ENCODE peak calls at places on chromosome 15, in five cellular contexts. N is mesenchymal stem cell, R is HCT116, Q is neural progenitor cell, Y is GM23338. I is an unnamed sample.
A peak's percentile ranks its signal among the peaks of the same experiment; 100 is the strongest.

GRCh38 chr15:68528891-68529290 is 49.9 kb upstream of the CORO2B start:
- DNase-seq in R (no peak), Y (no peak), N (no peak), Q (no peak), I (no peak)

GRCh38 chr15:45179221-45179985 is 8.4 kb downstream of the SHF start:
- DNase-seq in Y (peak; percentile 84), N (no peak), Q (peak; percentile 57), R (peak; percentile 60), I (no peak)

GRCh38 chr15:50698101-50698500 is 11.5 kb upstream of the TRPM7 start:
- DNase-seq in Y (no peak), Q (no peak), R (no peak), N (no peak), I (no peak)

GRCh38 chr15:87755226-87755625 is 501.3 kb downstream of the NTRK3 start:
- DNase-seq in N (peak; percentile 22), Q (no peak), Y (no peak), R (no peak), I (no peak)

GRCh38 chr15:68493629-68494028 is 61.7 kb upstream of the ITGA11 start:
- DNase-seq in Q (no peak), N (no peak), R (no peak), Y (no peak), I (no peak)

GRCh38 chr15:91252322-91252721 is 152.3 kb downstream of the SV2B start:
- DNase-seq in Y (no peak), R (no peak), Q (no peak), N (no peak), I (no peak)

GRCh38 chr15:90561344-90562244 is 31.9 kb downstream of the CRTC3 start:
- DNase-seq in N (peak; percentile 37), R (no peak), Q (no peak), Y (no peak), I (no peak)

GRCh38 chr15:94083467-94083991 is 147.8 kb upstream of the MCTP2 start:
- DNase-seq in Y (no peak), N (peak; percentile 88), R (no peak), Q (no peak), I (peak; percentile 45)

GRCh38 chr15:87777054-87777498 is 479.5 kb downstream of the NTRK3 start:
- DNase-seq in Q (no peak), Y (no peak), N (peak; percentile 91), R (no peak), I (no peak)

GRCh38 chr15:79257454-79257853 is 25.1 kb upstream of the ANKRD34C start:
- DNase-seq in N (no peak), Y (no peak), Q (no peak), R (no peak), I (no peak)

GRCh38 chr15:60077581-60078359 is 73.7 kb downstream of the FOXB1 start:
- DNase-seq in N (no peak), R (no peak), Q (peak; percentile 19), Y (peak; percentile 28), I (no peak)

GRCh38 chr15:31389576-31389975 is 62.9 kb downstream of the KLF13 start:
- DNase-seq in R (no peak), Q (no peak), N (no peak), Y (no peak), I (no peak)

GRCh38 chr15:51623386-51623938 is 891 bp upstream of the DMXL2 start:
- DNase-seq in Q (no peak), Y (no peak), R (no peak), N (no peak), I (no peak)

GRCh38 chr15:29170496-29170895 is 99.1 kb downstream of the NSMCE3 start:
- DNase-seq in Y (peak; percentile 7), Q (no peak), R (no peak), N (no peak), I (no peak)

GRCh38 chr15:88021601-88022000 is 234.9 kb downstream of the NTRK3 start:
- DNase-seq in R (no peak), N (no peak), Y (no peak), Q (no peak), I (no peak)

GRCh38 chr15:31606261-31606669 is 279.6 kb downstream of the KLF13 start:
- DNase-seq in N (peak; percentile 29), Y (no peak), Q (no peak), R (no peak), I (no peak)

GRCh38 chr15:70339551-70340517 is 242.1 kb upstream of the TLE3 start:
- DNase-seq in Y (no peak), Q (no peak), R (no peak), N (peak; percentile 97), I (no peak)

GRCh38 chr15:91660174-91660649 is 193.3 kb upstream of the SLCO3A1 start:
- DNase-seq in Q (no peak), N (no peak), Y (peak; percentile 44), R (no peak), I (no peak)

GRCh38 chr15:66802087-66803001 is 100.3 kb downstream of the SMAD6 start:
- DNase-seq in Y (no peak), R (no peak), N (peak; percentile 75), Q (no peak), I (peak; percentile 53)

GRCh38 chr15:31263751-31264533 is 62.7 kb upstream of the KLF13 start:
- DNase-seq in R (no peak), N (no peak), Q (peak; percentile 1), Y (no peak), I (no peak)

DNA sequence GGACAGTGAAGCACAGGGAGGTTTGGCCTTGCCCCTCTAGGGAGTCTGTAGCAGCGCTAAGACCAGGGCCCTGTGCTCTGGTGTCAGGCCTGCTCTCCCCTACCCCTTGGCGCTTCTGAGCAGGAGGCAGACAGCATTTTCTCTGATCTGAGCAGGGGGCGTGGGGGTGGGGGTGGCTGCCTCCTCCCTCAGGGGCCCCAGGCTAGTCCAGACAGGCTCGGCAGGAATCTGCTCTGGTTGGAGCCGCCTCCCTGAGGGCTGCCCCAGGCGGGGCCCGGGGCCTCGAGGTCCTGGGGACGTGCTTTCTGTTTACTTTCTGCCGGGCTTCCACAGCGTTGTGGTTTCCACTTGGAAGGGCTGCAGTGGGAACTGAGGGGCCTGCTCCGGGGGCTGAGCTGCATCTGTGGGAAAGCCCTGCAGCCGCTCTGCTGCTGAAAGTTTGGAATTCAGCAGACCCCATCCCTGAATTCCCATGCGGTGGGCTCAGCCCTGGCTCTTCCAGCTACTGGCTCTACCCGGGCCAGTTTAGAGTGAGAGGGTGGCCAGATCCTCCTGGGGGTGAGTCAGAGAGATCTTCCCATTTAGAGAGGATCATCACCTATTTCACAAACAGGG is 105.4 kb downstream of the LINGO1 start:
- DNase-seq in Q (peak; percentile 63), N (peak; percentile 93), Y (peak; percentile 39), R (no peak), I (no peak)
- H3K4me3 ChIP-seq in Q (no peak overlapping the region), N (no peak overlapping the region), Y (no peak overlapping the region), R (no peak overlapping the region), I (peak overlapping the region; percentile 38)

DNA sequence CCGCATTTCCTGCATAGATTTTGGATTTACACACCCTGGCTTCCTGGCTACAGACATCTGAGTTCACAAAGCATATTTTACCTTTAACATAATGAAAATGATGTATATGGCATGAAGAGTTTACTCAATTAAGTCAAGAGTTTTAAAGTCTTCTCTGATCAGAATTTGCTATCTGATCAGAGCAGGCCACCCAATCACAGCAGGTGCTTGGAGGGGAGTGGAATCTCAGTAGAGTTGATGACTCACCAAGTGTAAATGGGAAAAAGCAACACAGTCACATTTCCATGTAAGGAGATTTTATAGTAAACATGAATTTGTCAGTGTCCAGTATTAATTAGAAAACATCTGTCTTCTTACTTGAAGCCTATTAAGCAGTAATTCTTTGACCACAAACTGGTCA is 10.9 kb downstream of the MESD start:
- DNase-seq in R (no peak), N (no peak), Q (no peak), Y (no peak), I (no peak)
- H3K36me3 ChIP-seq in R (peaks cover 23% of the 10 kb centered on the region), N (peaks cover 40% of the 10 kb centered on the region), Q (no peaks in the 10 kb centered on the region), Y (peaks cover 12% of the 10 kb centered on the region), I (peaks cover 41% of the 10 kb centered on the region)

DNA sequence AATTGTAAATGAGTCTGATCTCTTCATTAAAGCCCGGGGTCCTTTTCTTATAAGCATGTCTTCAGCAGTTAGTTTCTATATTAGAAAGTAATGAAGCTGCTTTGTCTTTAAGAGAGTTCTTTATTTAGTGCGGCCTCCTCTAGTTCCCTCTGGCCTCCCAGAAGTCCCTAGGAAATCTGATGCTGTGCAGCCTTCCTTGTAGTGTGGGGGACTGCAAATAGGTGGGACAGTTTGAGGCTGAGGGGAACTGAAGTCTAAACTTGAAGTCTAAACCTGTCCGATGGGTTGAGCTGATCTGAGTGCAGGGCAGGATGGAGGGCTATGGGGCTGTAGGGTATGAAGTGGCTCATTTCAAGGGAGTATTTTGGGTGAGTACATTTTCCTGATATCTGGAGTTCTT is 1.4 kb downstream of the CD276 start:
- DNase-seq in Y (no peak), N (peak; percentile 65), Q (no peak), R (no peak), I (no peak)
- H3K27ac ChIP-seq in Y (no peak overlapping the region), N (peak overlapping the region; percentile 13), Q (no peak overlapping the region), R (no peak overlapping the region), I (no peak overlapping the region)

GRCh38 chr15:25793354-25794050 is 69.6 kb downstream of the ATP10A start:
- DNase-seq in Q (no peak), R (no peak), N (no peak), Y (no peak), I (no peak)

GRCh38 chr15:25796395-25796794 is 66.7 kb downstream of the ATP10A start:
- DNase-seq in R (no peak), Y (no peak), Q (no peak), N (no peak), I (no peak)

GRCh38 chr15:25797035-25797434 is 66.1 kb downstream of the ATP10A start:
- DNase-seq in Q (no peak), R (no peak), Y (no peak), N (no peak), I (no peak)

GRCh38 chr15:25795712-25796111 is 67.4 kb downstream of the ATP10A start:
- DNase-seq in Y (no peak), R (no peak), N (no peak), Q (no peak), I (no peak)

DNA sequence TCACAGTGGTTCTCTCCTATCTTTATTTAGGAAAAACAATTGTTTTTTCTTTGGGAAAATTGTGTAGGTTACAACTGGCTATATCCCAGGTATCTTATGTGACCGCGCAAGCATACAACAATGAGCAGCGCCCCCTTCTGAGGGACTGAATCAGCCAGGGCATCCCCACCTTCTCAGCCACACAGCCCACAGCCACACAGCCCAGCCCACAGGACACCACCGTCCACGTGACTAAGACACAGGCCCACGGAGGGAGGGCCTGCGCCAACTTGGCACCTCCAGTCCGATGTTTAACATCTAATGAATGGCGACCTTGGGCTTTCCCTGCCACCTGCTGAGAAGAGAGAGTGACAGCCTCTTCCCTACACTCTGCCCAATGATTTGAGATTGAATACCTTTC is 68.1 kb downstream of the ATP10A start:
- DNase-seq in N (no peak), Y (no peak), Q (no peak), R (no peak), I (no peak)
- H3K4me3 ChIP-seq in N (no peak overlapping the region), Y (no peak overlapping the region), Q (no peak overlapping the region), R (no peak overlapping the region), I (no peak overlapping the region)

GRCh38 chr15:55186331-55186730 is 10.4 kb downstream of the RSL24D1 start:
- DNase-seq in N (no peak), R (no peak), Q (no peak), Y (no peak), I (no peak)
- H3K36me3 ChIP-seq in N (peaks cover 94% of the 10 kb centered on the region), R (peaks cover 61% of the 10 kb centered on the region), Q (peaks cover 32% of the 10 kb centered on the region), Y (peaks cover 52% of the 10 kb centered on the region), I (peaks cover 97% of the 10 kb centered on the region)

DNA sequence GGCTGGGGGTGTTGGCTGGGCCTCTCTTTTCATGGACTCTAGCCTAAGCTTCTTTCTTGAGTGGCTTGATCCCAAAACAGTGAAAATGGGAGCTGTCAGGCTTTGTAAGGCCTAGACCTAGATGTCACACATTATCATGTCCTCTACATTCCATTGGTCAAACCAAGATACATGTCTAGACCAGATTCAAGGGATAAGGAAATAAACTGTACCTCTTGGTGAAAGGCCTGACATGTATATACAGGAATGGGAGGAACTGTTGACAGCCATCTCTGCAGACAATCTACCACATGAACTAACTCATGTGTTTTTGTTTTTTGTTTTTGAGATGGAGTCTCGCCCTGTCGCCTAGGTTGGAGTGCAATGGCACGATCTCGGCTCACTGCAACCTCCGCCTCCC is 11.1 kb upstream of the RPP25 start:
- DNase-seq in Y (no peak), N (no peak), Q (no peak), R (no peak), I (no peak)
- H3K27ac ChIP-seq in Y (no peak overlapping the region), N (no peak overlapping the region), Q (no peak overlapping the region), R (no peak overlapping the region), I (no peak overlapping the region)